ENCODE peak calls at places on chromosomes 2 and 18, in four cellular contexts. G is IMR-90, T is mesendoderm, Q is H9. F is an unnamed sample.

GRCh38 chr18:3610818-3611217 is 160.8 kb downstream of the TGIF1 start:
- DNase-seq in G (peak; percentile 44), T (no peak), Q (no peak), F (no peak)

GRCh38 chr2:112768432-112768831 is 4.0 kb upstream of the CKAP2L start:
- DNase-seq in T (no peak), G (peak; percentile 24), Q (no peak), F (no peak)

GRCh38 chr18:73879771-73880170 is 267.9 kb downstream of the FBXO15 start:
- DNase-seq in Q (no peak), G (peak; percentile 66), T (peak; percentile 39), F (no peak)

GRCh38 chr2:101327863-101328394 is 19.4 kb upstream of the RNF149 start:
- DNase-seq in Q (peak; percentile 65), T (peak; percentile 88), G (no peak), F (no peak)

GRCh38 chr18:26656944-26657536 is 108.7 kb upstream of the KCTD1 start:
- DNase-seq in G (peak; percentile 36), Q (peak; percentile 55), T (peak; percentile 79), F (no peak)

GRCh38 chr2:157644776-157645175 is 16.1 kb upstream of the ACVR1C start:
- DNase-seq in G (no peak), T (no peak), Q (no peak), F (no peak)

GRCh38 chr2:230898661-230899091 is 26.4 kb downstream of the GPR55 start:
- DNase-seq in T (no peak), Q (peak; percentile 18), G (no peak), F (no peak)

GRCh38 chr2:235462415-235462790 is 31.4 kb upstream of the AGAP1 start:
- DNase-seq in Q (no peak), T (no peak), G (no peak), F (no peak)

GRCh38 chr2:174007010-174007409 is 41.8 kb upstream of the SP3 start:
- DNase-seq in G (no peak), Q (no peak), T (no peak), F (no peak)

GRCh38 chr18:48781041-48781989 is 169.4 kb downstream of the SMAD7 start:
- DNase-seq in Q (no peak), T (peak; percentile 80), G (peak; percentile 39), F (no peak)

GRCh38 chr18:5137261-5137660 is 59.8 kb downstream of the AKAIN1 start:
- DNase-seq in Q (no peak), G (no peak), T (no peak), F (no peak)

GRCh38 chr2:85956647-85957039 is 67.9 kb upstream of the ST3GAL5 start:
- DNase-seq in T (no peak), Q (no peak), G (no peak), F (no peak)

GRCh38 chr2:176146101-176146500 is 5.2 kb upstream of the HOXD4 start:
- DNase-seq in G (no peak), T (no peak), Q (no peak), F (no peak)

GRCh38 chr18:77495079-77495478 is 245.4 kb downstream of the GALR1 start:
- DNase-seq in T (no peak), Q (no peak), G (no peak), F (no peak)

GRCh38 chr18:75314606-75315005 is 104.0 kb downstream of the TSHZ1 start:
- DNase-seq in G (no peak), Q (no peak), T (no peak), F (no peak)

DNA sequence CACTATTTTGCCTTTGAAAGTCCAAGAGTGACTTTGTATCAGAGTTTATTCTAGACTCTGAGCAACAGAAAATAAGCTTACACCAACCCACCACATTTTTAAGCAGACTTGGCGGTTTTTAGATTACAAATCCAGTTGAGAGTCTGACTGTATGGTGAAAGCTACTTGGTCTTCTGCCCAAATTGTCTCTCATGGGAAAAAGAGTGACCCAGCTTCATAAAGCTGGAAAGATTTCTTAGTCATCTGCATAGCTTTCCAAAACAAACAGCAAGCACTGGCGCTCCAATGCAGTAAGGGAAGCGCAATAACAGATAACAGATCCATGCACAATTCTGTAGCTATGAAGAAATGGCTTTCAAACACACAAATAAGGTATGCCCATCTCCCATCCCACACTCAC is 7.1 kb downstream of the DSG1 start:
- DNase-seq in T (no peak), G (peak; percentile 71), Q (no peak), F (no peak)
- H3K56ac ChIP-seq in T (no peak overlapping the region), G (no peak overlapping the region), Q (no peak overlapping the region), F (no peak overlapping the region)

DNA sequence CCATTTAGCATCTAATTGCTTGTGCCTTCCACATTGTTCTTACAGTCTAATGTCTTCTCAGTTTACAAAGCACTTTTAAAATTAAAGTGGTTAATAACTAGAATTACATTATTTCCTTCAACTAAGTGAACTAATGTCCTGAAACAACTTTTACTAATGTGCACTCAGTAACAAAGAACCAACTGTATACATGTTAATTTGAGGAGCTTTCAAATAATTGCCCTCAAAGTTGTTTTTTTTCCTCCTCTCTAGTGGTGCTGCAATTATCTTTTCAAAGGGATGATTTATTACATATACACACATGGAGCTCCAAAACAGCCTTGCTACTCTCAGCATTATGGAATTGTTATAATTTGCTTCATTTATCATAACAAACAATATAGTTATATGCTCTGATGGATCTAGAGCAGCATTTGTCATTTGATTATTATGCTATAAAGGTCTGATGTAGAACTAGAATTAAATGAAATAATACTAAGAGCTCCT is 246.3 kb upstream of the RASGRP3 start:
- DNase-seq in G (no peak), Q (no peak), T (no peak), F (no peak)
- H3K56ac ChIP-seq in G (peak overlapping the region; percentile 16), Q (no peak overlapping the region), T (no peak overlapping the region), F (no peak overlapping the region)

DNA sequence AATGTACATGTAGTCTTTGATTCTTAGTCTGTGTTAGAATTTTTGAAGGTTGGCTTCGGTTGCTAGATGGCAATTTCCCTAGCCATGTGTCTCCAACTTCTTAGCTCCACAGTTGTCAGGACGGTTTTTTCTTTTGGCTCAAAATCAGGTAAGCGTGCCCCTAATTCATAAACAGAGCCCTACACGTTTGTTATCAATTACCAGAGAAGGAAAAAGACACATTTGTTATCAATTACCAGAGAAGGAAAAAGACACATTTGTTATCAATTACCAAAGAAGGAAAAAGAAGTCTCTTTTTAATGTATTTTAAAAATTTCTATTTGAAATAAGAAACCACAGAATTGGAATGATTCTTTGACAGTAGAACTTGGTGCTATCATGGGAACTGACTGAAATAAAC is 35.7 kb downstream of the CAMKMT start:
- DNase-seq in Q (no peak), G (no peak), T (no peak), F (no peak)
- H3K56ac ChIP-seq in Q (no peak overlapping the region), G (no peak overlapping the region), T (no peak overlapping the region), F (no peak overlapping the region)

GRCh38 chr2:76252704-76253103 is 542.0 kb upstream of the GCFC2 start:
- DNase-seq in T (no peak), Q (no peak), G (no peak), F (no peak)
- H3K56ac ChIP-seq in T (no peak overlapping the region), Q (no peak overlapping the region), G (no peak overlapping the region), F (no peak overlapping the region)

GRCh38 chr2:95051636-95052035 is 26.1 kb downstream of the MAL start:
- DNase-seq in Q (no peak), T (no peak), G (no peak), F (no peak)
- H3K56ac ChIP-seq in Q (no peak overlapping the region), T (no peak overlapping the region), G (no peak overlapping the region), F (no peak overlapping the region)

DNA sequence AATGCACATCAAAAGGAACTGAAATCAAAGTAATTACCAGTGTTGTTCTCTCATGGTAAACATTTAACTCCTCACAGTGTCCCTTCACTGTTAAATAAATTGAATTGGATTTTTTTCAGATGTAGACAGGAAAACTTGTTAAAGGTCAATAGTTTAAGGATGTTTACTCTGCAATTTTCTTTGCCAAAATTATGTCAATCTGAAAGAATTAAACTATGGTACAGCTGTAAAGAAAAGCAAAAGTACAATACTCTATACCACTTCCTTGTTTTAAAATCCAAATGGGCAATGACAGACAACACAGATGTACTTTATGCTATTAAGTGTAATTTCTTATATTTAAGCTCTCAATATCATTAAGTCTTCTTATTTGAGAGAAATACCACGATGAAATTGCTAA is 153.2 kb downstream of the WDPCP start:
- DNase-seq in Q (no peak), T (no peak), G (no peak), F (no peak)
- H3K56ac ChIP-seq in Q (no peak overlapping the region), T (no peak overlapping the region), G (no peak overlapping the region), F (no peak overlapping the region)

GRCh38 chr2:232291343-232291742 is 87.2 kb upstream of the ALPP start:
- DNase-seq in G (no peak), T (no peak), Q (no peak), F (no peak)
- H3K56ac ChIP-seq in G (no peak overlapping the region), T (no peak overlapping the region), Q (no peak overlapping the region), F (no peak overlapping the region)

DNA sequence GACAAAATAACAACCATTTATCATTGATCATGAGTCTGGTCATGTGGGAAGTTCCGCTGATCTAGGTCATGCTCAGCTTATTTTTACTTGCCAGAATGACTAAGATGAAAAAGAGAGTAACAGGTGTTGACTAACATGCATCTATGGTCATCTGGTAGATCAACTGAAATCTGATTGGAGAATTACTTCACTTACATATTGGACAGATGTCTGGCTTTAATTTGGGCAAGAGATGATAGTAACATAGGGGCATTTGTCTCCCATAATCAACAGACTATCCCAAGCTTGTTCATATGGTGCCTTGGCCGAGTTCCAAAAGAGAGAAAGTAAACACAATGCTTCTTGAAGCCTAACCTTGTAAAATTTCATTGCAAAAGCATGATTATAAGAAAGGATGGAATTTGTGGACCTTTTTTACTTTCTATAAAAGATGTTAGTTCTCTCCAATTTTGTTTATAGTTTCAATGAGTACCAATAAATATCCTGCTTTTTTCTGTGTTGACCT is 503.7 kb downstream of the ADCYAP1 start:
- DNase-seq in Q (no peak), T (no peak), G (no peak), F (no peak)
- H3K56ac ChIP-seq in Q (no peak overlapping the region), T (no peak overlapping the region), G (no peak overlapping the region), F (no peak overlapping the region)

GRCh38 chr2:221524158-221524557 is 47.9 kb downstream of the EPHA4 start:
- DNase-seq in T (no peak), G (no peak), Q (no peak), F (no peak)
- H3K56ac ChIP-seq in T (no peak overlapping the region), G (no peak overlapping the region), Q (no peak overlapping the region), F (no peak overlapping the region)